ENCODE peak calls at places on chromosomes 12 and 14, in ten cellular contexts. E, B, Q, I, O, L, M, V, W and T are unnamed samples.

GRCh38 chr12:58774731-58775130 is 145.6 kb downstream of the LRIG3 start:
- DNase-seq in M (no peak), E (no peak), W (no peak), O (no peak), Q (no peak), V (no peak), L (no peak), B (no peak), I (no peak), T (no peak)

GRCh38 chr12:6211421-6211869 is 11.2 kb downstream of the CD9 start:
- DNase-seq in M (no peak), L (no peak), I (no peak), W (no peak), O (no peak), V (no peak), E (no peak), Q (peak), B (no peak), T (no peak)

GRCh38 chr12:97512696-97513095 is 50.1 kb downstream of the RMST start:
- DNase-seq in M (no peak), O (no peak), Q (no peak), I (no peak), L (no peak), V (no peak), W (no peak), B (no peak), E (no peak), T (peak)

GRCh38 chr14:26966942-26967341 is 369.1 kb upstream of the NOVA1 start:
- DNase-seq in L (no peak), Q (peak), W (no peak), V (no peak), B (no peak), E (peak), I (no peak), M (no peak), O (peak), T (no peak)

GRCh38 chr14:74169906-74170305 is 69.3 kb upstream of the VSX2 start:
- DNase-seq in M (no peak), W (no peak), O (no peak), E (no peak), V (no peak), Q (no peak), B (no peak), I (no peak), L (no peak), T (no peak)

GRCh38 chr12:118549506-118550109 is 173.3 kb downstream of the SUDS3 start:
- DNase-seq in Q (no peak), V (no peak), O (no peak), W (no peak), E (no peak), B (no peak), M (no peak), L (no peak), I (no peak), T (no peak)

GRCh38 chr14:82720931-82721330 is 1187.3 kb upstream of the SEL1L start:
- DNase-seq in V (no peak), W (no peak), O (no peak), M (no peak), L (no peak), Q (no peak), E (no peak), I (no peak), B (peak), T (no peak)

GRCh38 chr14:34741840-34742239 is 27.4 kb upstream of the CFL2 start:
- DNase-seq in M (no peak), O (no peak), E (no peak), B (no peak), W (no peak), V (no peak), L (no peak), Q (no peak), I (no peak), T (no peak)

GRCh38 chr14:37429618-37430017 is 165.4 kb downstream of the FOXA1 start:
- DNase-seq in B (no peak), Q (no peak), M (no peak), W (no peak), L (no peak), O (no peak), V (no peak), E (no peak), I (no peak), T (no peak)
- TF ChIP-seq CTCF in B (no peak), Q (no peak), M (no peak), W (no peak), L (no peak), O (no peak), V (no peak), E (no peak), I (no peak), T (no peak)

DNA sequence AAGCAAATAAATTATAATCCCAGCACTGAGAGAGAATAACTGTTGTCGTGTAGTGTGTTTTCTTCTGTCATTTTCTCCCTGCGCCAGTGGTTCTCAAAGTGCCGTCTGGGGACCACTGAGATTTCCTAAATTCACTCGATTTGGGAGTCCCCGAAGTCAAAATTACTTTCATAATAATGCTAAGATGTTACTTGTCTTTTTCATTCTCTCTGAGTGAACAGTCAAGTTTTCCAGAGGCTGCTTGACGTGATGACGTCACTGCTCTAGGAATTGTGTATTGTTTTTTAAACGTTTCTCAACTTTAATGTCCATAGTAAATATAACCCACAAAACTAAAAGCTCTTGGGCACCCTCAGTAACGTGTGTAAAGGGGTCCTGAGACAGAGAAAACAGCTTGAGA is 796 bp upstream of the POP5 start:
- DNase-seq in M (no peak), I (no peak), O (no peak), V (no peak), B (no peak), Q (no peak), W (no peak), L (no peak), E (no peak), T (no peak)
- H3K4me3 ChIP-seq in M (peak), I (peak), O (peak), V (peak), B (peak), Q (peak), W (peak), L (peak), E (peak), T (peak)

GRCh38 chr12:70365398-70365647 is 767 bp upstream of the KCNMB4 start:
- DNase-seq in I (no peak), W (no peak), E (no peak), V (no peak), B (no peak), L (no peak), Q (peak), O (peak), M (no peak), T (no peak)

GRCh38 chr12:70367268-70368141 is 1.4 kb downstream of the KCNMB4 start:
- DNase-seq in Q (peak), M (no peak), W (no peak), V (no peak), B (peak), E (no peak), I (no peak), O (no peak), L (no peak), T (no peak)

GRCh38 chr12:70365648-70366518 is at the start of gene KCNMB4:
- DNase-seq in O (peak), I (no peak), W (peak), E (peak), L (peak), Q (peak), M (no peak), B (peak), V (peak), T (peak)

GRCh38 chr12:70364695-70365397 is 1.2 kb upstream of the KCNMB4 start:
- DNase-seq in E (no peak), O (no peak), B (peak), I (no peak), L (no peak), M (no peak), W (no peak), V (no peak), Q (no peak), T (no peak)

DNA sequence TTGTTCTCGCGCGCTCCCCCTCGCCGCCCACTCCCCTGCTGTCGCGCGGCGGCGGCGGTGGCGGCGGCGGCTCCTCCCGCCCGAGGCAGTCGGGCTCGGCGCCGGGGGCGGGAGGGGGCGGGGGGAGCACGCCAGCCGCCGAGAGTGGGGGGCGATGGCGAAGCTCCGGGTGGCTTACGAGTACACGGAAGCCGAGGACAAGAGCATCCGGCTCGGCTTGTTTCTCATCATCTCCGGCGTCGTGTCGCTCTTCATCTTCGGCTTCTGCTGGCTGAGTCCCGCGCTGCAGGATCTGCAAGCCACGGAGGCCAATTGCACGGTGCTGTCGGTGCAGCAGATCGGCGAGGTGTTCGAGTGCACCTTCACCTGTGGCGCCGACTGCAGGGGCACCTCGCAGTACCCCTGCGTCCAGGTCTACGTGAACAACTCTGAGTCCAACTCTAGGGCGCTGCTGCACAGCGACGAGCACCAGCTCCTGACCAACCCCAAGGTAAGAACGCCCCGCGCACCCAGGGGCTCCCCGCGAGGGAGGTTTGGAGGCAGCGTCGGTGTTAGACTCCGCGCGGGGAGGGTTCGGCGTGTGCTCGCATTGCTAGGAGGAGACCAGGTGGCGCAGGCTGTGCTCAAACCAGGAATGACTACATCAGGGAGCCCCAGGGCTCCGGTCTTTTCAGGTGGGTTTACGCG is 634 bp downstream of the KCNMB4 start:
- DNase-seq in M (no peak), B (peak), L (peak), E (peak), I (peak), W (peak), Q (peak), O (peak), V (peak), T (peak)
- TF ChIP-seq CTCF in M (no peak), B (no peak), L (no peak), E (no peak), I (no peak), W (no peak), Q (no peak), O (no peak), V (no peak), T (no peak)

GRCh38 chr12:68613209-68613904 is 2.7 kb downstream of the RAP1B start:
- DNase-seq in M (no peak), V (no peak), B (no peak), O (no peak), L (no peak), W (no peak), E (no peak), Q (no peak), I (no peak), T (no peak)
- H3K4me3 ChIP-seq in M (peak), V (peak), B (no peak), O (no peak), L (peak), W (peak), E (peak), Q (no peak), I (no peak), T (no peak)

DNA sequence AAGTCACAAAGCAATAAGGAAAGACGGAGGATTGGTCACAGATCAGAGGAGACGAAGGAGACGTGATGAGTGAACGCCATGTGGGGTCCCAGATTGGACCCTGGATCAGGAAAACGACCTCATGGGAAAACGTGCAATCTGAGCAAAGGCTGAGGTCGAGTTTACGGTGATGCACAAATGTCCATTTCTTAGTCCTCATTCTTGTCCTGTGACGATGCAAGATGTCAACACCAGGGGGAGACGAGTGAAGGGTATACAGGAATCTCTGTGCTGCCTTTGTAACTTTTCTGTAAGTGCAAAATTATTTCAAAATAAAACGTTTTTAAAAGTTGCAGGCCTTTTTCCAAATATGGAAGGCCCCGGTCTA is 329.8 kb downstream of the MED13L start:
- DNase-seq in W (no peak), E (no peak), I (no peak), L (no peak), Q (no peak), O (no peak), M (no peak), B (no peak), V (no peak), T (no peak)
- TF ChIP-seq CTCF in W (no peak), E (no peak), I (peak), L (no peak), Q (no peak), O (no peak), M (no peak), B (peak), V (no peak), T (no peak)

GRCh38 chr12:3697311-3697870 is 55.5 kb downstream of the CRACR2A start:
- DNase-seq in O (no peak), V (no peak), M (no peak), E (peak), Q (peak), W (no peak), B (no peak), I (no peak), L (no peak), T (no peak)
- H3K4me3 ChIP-seq in O (no peak), V (no peak), M (no peak), E (no peak), Q (no peak), W (no peak), B (no peak), I (no peak), L (no peak), T (no peak)

GRCh38 chr12:109888179-109889020 is 8.1 kb upstream of the GLTP start:
- DNase-seq in Q (peak), M (no peak), E (no peak), O (no peak), L (no peak), B (no peak), V (no peak), W (no peak), I (peak), T (no peak)
- TF ChIP-seq CTCF in Q (no peak), M (no peak), E (no peak), O (no peak), L (no peak), B (no peak), V (no peak), W (no peak), I (no peak), T (no peak)